ENCODE peak calls at places on chromosomes 4 and X, in five cellular contexts. O is tibial artery, J is dorsolateral prefrontal cortex, P is prostate gland, W is H1. F is an unnamed sample.

GRCh38 chrX:52576474-52576873 is 59.6 kb upstream of the XAGE1B start:
- DNase-seq in O (no peak), J (no peak), P (no peak), W (no peak), F (no peak)

GRCh38 chr4:84957509-84958420 is 8.7 kb downstream of the WDFY3 start:
- DNase-seq in O (no peak), J (no peak), P (no peak), W (no peak), F (no peak)

GRCh38 chrX:13487731-13488505 is 81.5 kb upstream of the EGFL6 start:
- DNase-seq in O (peak), J (no peak), P (peak), W (peak), F (peak)

GRCh38 chr4:149409186-149410056 is 406.2 kb downstream of the IQCM start:
- DNase-seq in O (peak), J (peak), P (no peak), W (no peak), F (no peak)

GRCh38 chrX:16722481-16722880 is 3.1 kb downstream of the SYAP1 start:
- DNase-seq in O (no peak), J (no peak), P (no peak), W (no peak), F (no peak)

GRCh38 chr4:149801416-149801815 is 14.2 kb downstream of the IQCM start:
- DNase-seq in O (no peak), J (no peak), P (no peak), W (no peak), F (no peak)

GRCh38 chrX:47146121-47146935 is 1.3 kb downstream of the RBM10 start:
- DNase-seq in O (no peak), J (no peak), P (no peak), W (no peak), F (no peak)

GRCh38 chr4:59814402-59814801 is 1385.7 kb upstream of the ADGRL3 start:
- DNase-seq in O (no peak), J (no peak), P (no peak), W (no peak), F (no peak)

GRCh38 chr4:95499176-95499760 is 49.5 kb downstream of the UNC5C start:
- DNase-seq in O (no peak), J (no peak), P (no peak), W (no peak), F (no peak)

GRCh38 chr4:4321951-4322688 is 32.1 kb downstream of the ZBTB49 start:
- DNase-seq in O (no peak), J (peak), P (no peak), W (no peak), F (no peak)

GRCh38 chr4:4394644-4395043 is 7.7 kb downstream of the NSG1 start:
- DNase-seq in O (no peak), J (no peak), P (peak), W (no peak), F (no peak)

GRCh38 chrX:65017464-65017863 is 41.2 kb upstream of the ZC4H2 start:
- DNase-seq in O (no peak), J (no peak), P (no peak), W (no peak), F (no peak)

GRCh38 chr4:24372341-24372740 is 212.0 kb downstream of the DHX15 start:
- DNase-seq in O (no peak), J (no peak), P (no peak), W (no peak), F (no peak)

GRCh38 chr4:101724093-101724492 is 66.4 kb upstream of the BANK1 start:
- DNase-seq in O (no peak), J (no peak), P (no peak), W (no peak), F (no peak)

GRCh38 chr4:123741906-123742305 is 345.3 kb downstream of the SPRY1 start:
- DNase-seq in O (no peak), J (no peak), P (no peak), W (no peak), F (no peak)

GRCh38 chr4:164753873-164754488 is at the start of gene SMIM31:
- DNase-seq in O (no peak), J (no peak), P (peak), W (no peak), F (no peak)

GRCh38 chrX:95893632-95894031 is 791.0 kb upstream of the DIAPH2 start:
- DNase-seq in O (peak), J (no peak), P (no peak), W (no peak), F (peak)

GRCh38 chr4:110003401-110004187 is 90.9 kb downstream of the EGF start:
- DNase-seq in O (no peak), J (no peak), P (no peak), W (no peak), F (no peak)

GRCh38 chrX:13153796-13154195 is 109.4 kb upstream of the FAM9C start:
- DNase-seq in O (peak), J (no peak), P (no peak), W (no peak), F (no peak)

GRCh38 chrX:136227948-136228584 is 23.1 kb downstream of the MAP7D3 start:
- DNase-seq in O (no peak), J (no peak), P (no peak), W (no peak), F (no peak)

GRCh38 chr4:20916106-20916505 is 215.8 kb downstream of the PACRGL start:
- DNase-seq in O (no peak), J (no peak), P (no peak), W (no peak), F (no peak)

GRCh38 chr4:142440093-142440492 is 406.0 kb downstream of the INPP4B start:
- DNase-seq in O (no peak), J (no peak), P (no peak), W (no peak), F (no peak)

GRCh38 chr4:173436149-173436579 is 37.2 kb upstream of the SCRG1 start:
- DNase-seq in O (no peak), J (no peak), P (no peak), W (no peak), F (no peak)

GRCh38 chrX:132737743-132738142 is 220.7 kb downstream of the HS6ST2 start:
- DNase-seq in O (no peak), J (no peak), P (no peak), W (no peak), F (no peak)

GRCh38 chr4:47074836-47075235 is 43.5 kb downstream of the GABRB1 start:
- DNase-seq in O (no peak), J (no peak), P (no peak), W (no peak), F (no peak)

GRCh38 chr4:122313001-122313400 is 65.8 kb upstream of the ADAD1 start:
- DNase-seq in O (no peak), J (no peak), P (no peak), W (no peak), F (no peak)

GRCh38 chrX:76148011-76148665 is 24.7 kb upstream of the PBDC1 start:
- DNase-seq in O (no peak), J (no peak), P (no peak), W (no peak), F (no peak)

GRCh38 chrX:6440647-6441046 is 94.3 kb downstream of the VCX3A start:
- DNase-seq in O (no peak), J (no peak), P (no peak), W (no peak), F (no peak)

GRCh38 chr4:149493492-149493891 is 322.2 kb downstream of the IQCM start:
- DNase-seq in O (no peak), J (no peak), P (no peak), W (no peak), F (no peak)

DNA sequence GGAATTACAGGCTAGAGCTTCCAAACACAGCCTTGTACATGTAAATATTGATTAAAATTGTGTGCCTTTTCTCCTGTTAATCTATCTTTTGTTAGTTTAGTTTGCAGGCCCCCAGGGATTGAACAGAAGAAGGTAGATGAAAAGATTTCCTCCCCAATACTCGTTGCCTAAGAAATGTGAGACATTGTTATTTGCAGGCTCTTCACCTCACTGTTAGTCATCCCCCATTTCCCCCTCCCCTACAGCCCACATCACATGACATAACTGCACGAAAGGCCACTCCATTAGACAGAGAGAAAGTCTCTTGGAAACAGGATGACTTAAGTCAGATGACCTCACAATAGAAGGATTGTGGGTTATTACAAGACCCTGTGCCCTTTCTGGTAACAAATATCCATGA is 13.3 kb upstream of the MID1 start:
- DNase-seq in O (peak), J (peak), P (no peak), W (no peak), F (peak)
- H3K4me3 ChIP-seq in O (no peak), J (no peak), P (no peak), W (no peak), F (no peak)

GRCh38 chr4:146032234-146032860 is 93.7 kb upstream of the ZNF827 start:
- DNase-seq in O (no peak), J (no peak), P (no peak), W (no peak), F (no peak)

GRCh38 chr4:146033149-146033548 is 94.5 kb upstream of the ZNF827 start:
- DNase-seq in O (no peak), J (no peak), P (no peak), W (no peak), F (no peak)

GRCh38 chr4:146029939-146030710 is 91.5 kb upstream of the ZNF827 start:
- DNase-seq in O (no peak), J (no peak), P (no peak), W (no peak), F (no peak)

GRCh38 chr4:146023334-146023967 is 84.8 kb upstream of the ZNF827 start:
- DNase-seq in O (no peak), J (no peak), P (no peak), W (no peak), F (no peak)

GRCh38 chr4:146029147-146029546 is 90.5 kb upstream of the ZNF827 start:
- DNase-seq in O (no peak), J (no peak), P (no peak), W (no peak), F (no peak)
- TF ChIP-seq CTCF in O (no peak), J (no peak), P (no peak), W (no peak), F (no peak)

GRCh38 chr4:73178389-73178788 is 80.2 kb downstream of the ANKRD17 start:
- DNase-seq in O (no peak), J (no peak), P (no peak), W (no peak), F (no peak)
- H3K27ac ChIP-seq in O (no peak), J (no peak), P (no peak), W (no peak), F (no peak)

GRCh38 chr4:87260477-87260876 is 40.1 kb upstream of the KLHL8 start:
- DNase-seq in O (no peak), J (no peak), P (no peak), W (no peak), F (no peak)

GRCh38 chr4:87262886-87263285 is 42.5 kb upstream of the KLHL8 start:
- DNase-seq in O (no peak), J (no peak), P (no peak), W (no peak), F (no peak)

GRCh38 chr4:87258677-87259076 is 38.3 kb upstream of the KLHL8 start:
- DNase-seq in O (no peak), J (no peak), P (no peak), W (no peak), F (no peak)

GRCh38 chr4:87255755-87256154 is 35.3 kb upstream of the KLHL8 start:
- DNase-seq in O (no peak), J (no peak), P (no peak), W (no peak), F (no peak)

GRCh38 chr4:87257523-87257922 is 37.1 kb upstream of the KLHL8 start:
- DNase-seq in O (no peak), J (no peak), P (no peak), W (no peak), F (no peak)
- H3K4me3 ChIP-seq in O (no peak), J (peak), P (no peak), W (no peak), F (no peak)

F was measured in tibial nerve.